ENCODE peak calls at places on chromosomes 5 and 9, in ten cellular contexts. S is myocyte, Z is hippocampal formation, G is left ventricle myocardium inferior, R is NCI-H1417, Q is HFFc6, E is NCI-H1694 treated with DMSO at 0.1 percent for 48 hours, O is amygdala, W is ACHN, N is pancreas. H is an unnamed sample.

GRCh38 chr5:88480245-88480644 is 211.6 kb upstream of the TMEM161B start:
- DNase-seq in W (no peak), S (peak; percentile 18), O (no peak), E (peak; percentile 50), N (no peak), Q (no peak), R (no peak), G (no peak), Z (no peak), H (no peak)

GRCh38 chr5:103617913-103618312 is 55.3 kb upstream of the NUDT12 start:
- DNase-seq in Z (no peak), E (no peak), S (no peak), R (no peak), W (no peak), G (no peak), N (no peak), Q (no peak), O (no peak), H (no peak)

GRCh38 chr5:72145351-72145750 is 38.1 kb downstream of the MAP1B start:
- DNase-seq in Q (no peak), W (no peak), R (no peak), S (no peak), G (no peak), Z (no peak), N (no peak), O (no peak), E (no peak), H (no peak)

GRCh38 chr5:14204011-14204670 is 61.0 kb downstream of the TRIO start:
- DNase-seq in Q (no peak), W (no peak), Z (no peak), S (no peak), N (no peak), G (no peak), E (no peak), O (no peak), R (no peak), H (no peak)

GRCh38 chr9:79537838-79538237 is 33.9 kb upstream of the TLE4 start:
- DNase-seq in E (no peak), W (no peak), R (no peak), S (no peak), G (no peak), O (no peak), N (no peak), Z (no peak), Q (no peak), H (no peak)

GRCh38 chr5:119063579-119064379 is 7.1 kb upstream of the DMXL1 start:
- DNase-seq in R (no peak), W (no peak), G (no peak), Z (no peak), S (no peak), N (no peak), Q (no peak), E (no peak), O (no peak), H (no peak)

GRCh38 chr5:171418316-171418981 is 998 bp upstream of the FGF18 start:
- DNase-seq in S (peak; percentile 85), E (peak; percentile 19), R (peak; percentile 70), Z (peak; percentile 38), N (peak; percentile 85), G (peak; percentile 81), W (peak; percentile 81), O (peak; percentile 30), Q (peak; percentile 82), H (peak; percentile 33)

GRCh38 chr9:136857166-136857565 is 5.0 kb downstream of the MAMDC4 start:
- DNase-seq in W (no peak), N (peak; percentile 40), R (peak; percentile 58), O (no peak), Z (no peak), Q (no peak), S (no peak), E (no peak), G (peak; percentile 12), H (no peak)

GRCh38 chr5:94245608-94246007 is 372.8 kb downstream of the KIAA0825 start:
- DNase-seq in E (no peak), S (no peak), Q (no peak), G (no peak), Z (no peak), W (no peak), O (no peak), R (no peak), N (no peak), H (no peak)

GRCh38 chr9:114359801-114360200 is 28.0 kb downstream of the AKNA start:
- DNase-seq in N (no peak), S (no peak), R (no peak), Q (no peak), W (no peak), G (no peak), O (no peak), Z (no peak), E (no peak), H (no peak)

GRCh38 chr9:113581865-113582697 is 118.6 kb downstream of the RGS3 start:
- DNase-seq in E (no peak), R (no peak), Q (peak; percentile 34), N (peak; percentile 71), O (peak; percentile 64), Z (peak; percentile 72), W (peak; percentile 19), G (peak; percentile 75), S (peak; percentile 88), H (peak; percentile 67)

GRCh38 chr5:44603496-44604272 is 205.1 kb upstream of the MRPS30 start:
- DNase-seq in Q (no peak), N (no peak), Z (no peak), G (no peak), O (no peak), S (no peak), E (no peak), W (no peak), R (no peak), H (no peak)

GRCh38 chr9:98538626-98539031 is 170.1 kb downstream of the GABBR2 start:
- DNase-seq in N (no peak), E (peak; percentile 38), R (no peak), S (no peak), G (no peak), W (no peak), Q (no peak), Z (no peak), O (no peak), H (no peak)

GRCh38 chr5:59698207-59698606 is 195.3 kb downstream of the PDE4D start:
- DNase-seq in O (no peak), W (no peak), G (no peak), N (no peak), S (no peak), E (no peak), Q (no peak), Z (no peak), R (no peak), H (no peak)

GRCh38 chr9:125629451-125629850 is 77.6 kb downstream of the MAPKAP1 start:
- DNase-seq in G (no peak), Q (no peak), S (no peak), Z (no peak), R (no peak), N (no peak), O (no peak), E (no peak), W (no peak), H (no peak)

GRCh38 chr9:134328841-134329575 is 2.8 kb downstream of the RXRA start:
- DNase-seq in Q (no peak), G (peak; percentile 68), R (no peak), S (peak; percentile 38), N (peak; percentile 48), E (no peak), O (no peak), Z (no peak), W (no peak), H (no peak)

GRCh38 chr5:138465288-138466057 is at the start of gene EGR1:
- DNase-seq in Z (peak; percentile 98), S (peak; percentile 96), R (peak; percentile 96), O (peak; percentile 99), Q (peak; percentile 96), E (peak; percentile 85), G (peak; percentile 94), W (peak; percentile 91), N (peak; percentile 94), H (peak; percentile 99)

GRCh38 chr5:145775411-145775810 is 59.7 kb downstream of the PRELID2 start:
- DNase-seq in W (no peak), N (no peak), Z (no peak), Q (no peak), E (no peak), R (no peak), O (no peak), G (no peak), S (no peak), H (no peak)

GRCh38 chr5:176418251-176418650 is 1.9 kb upstream of the CLTB start:
- DNase-seq in Z (no peak), Q (no peak), W (no peak), G (no peak), R (no peak), N (no peak), S (no peak), E (no peak), O (no peak), H (no peak)

GRCh38 chr9:87381050-87381711 is 116.5 kb upstream of the DAPK1 start:
- DNase-seq in W (no peak), S (peak; percentile 81), O (no peak), G (no peak), Q (peak; percentile 60), E (no peak), N (no peak), Z (no peak), R (no peak), H (no peak)

GRCh38 chr9:136665704-136666363 is 3.1 kb downstream of the EGFL7 start:
- DNase-seq in W (peak; percentile 23), N (no peak), R (peak; percentile 50), Q (no peak), S (no peak), E (no peak), O (no peak), G (no peak), Z (no peak), H (no peak)

GRCh38 chr9:91426123-91426745 is 2.6 kb upstream of the NFIL3 start:
- DNase-seq in O (no peak), R (peak; percentile 15), S (peak; percentile 58), Q (peak; percentile 55), Z (no peak), W (peak; percentile 64), G (no peak), N (no peak), E (peak; percentile 46), H (no peak)

GRCh38 chr9:13975628-13976250 is 338.2 kb downstream of the NFIB start:
- DNase-seq in G (no peak), O (no peak), E (no peak), R (no peak), W (no peak), Q (no peak), N (no peak), Z (no peak), S (no peak), H (no peak)

GRCh38 chr5:95861858-95862561 is 39.5 kb upstream of the GLRX start:
- DNase-seq in E (no peak), R (no peak), Z (no peak), W (no peak), Q (peak; percentile 71), O (no peak), G (no peak), N (no peak), S (peak; percentile 80), H (no peak)

GRCh38 chr5:140560227-140560626 is 3.0 kb upstream of the SRA1 start:
- DNase-seq in R (no peak), Z (no peak), N (no peak), G (no peak), W (no peak), Q (no peak), S (no peak), E (no peak), O (no peak), H (no peak)

GRCh38 chr9:112174965-112175795 is at the start of gene SUSD1:
- DNase-seq in Z (no peak), S (peak; percentile 20), W (peak; percentile 19), E (no peak), Q (no peak), R (peak; percentile 76), N (no peak), O (no peak), G (peak; percentile 58), H (no peak)

GRCh38 chr9:33129886-33130284 is 37.3 kb downstream of the B4GALT1 start:
- DNase-seq in W (no peak), O (no peak), Q (no peak), G (no peak), R (no peak), N (peak; percentile 37), E (no peak), Z (no peak), S (no peak), H (no peak)

GRCh38 chr5:147972441-147972840 is 66.1 kb upstream of the C5orf46 start:
- DNase-seq in Q (no peak), W (no peak), G (no peak), O (no peak), Z (no peak), R (no peak), S (no peak), N (no peak), E (no peak), H (no peak)